ENCODE peak calls at places on chromosome 14, in seven cellular contexts. Q is A549, O is cardiac fibroblast, L is choroid plexus epithelial cell, K is transverse colon, R is uterus, P is fibroblast of villous mesenchyme. D is an unnamed sample.

GRCh38 chr14:79730911-79731310 is 480.4 kb downstream of the DIO2 start:
- DNase-seq in Q (no peak), O (no peak), L (peak), K (no peak), R (no peak), P (no peak), D (no peak)

GRCh38 chr14:104240426-104241157 is 102.2 kb downstream of the KIF26A start:
- DNase-seq in Q (no peak), O (no peak), L (no peak), K (peak), R (no peak), P (no peak), D (no peak)

GRCh38 chr14:76774471-76775158 is 13.3 kb downstream of the VASH1 start:
- DNase-seq in Q (no peak), O (no peak), L (no peak), K (no peak), R (no peak), P (no peak), D (no peak)

GRCh38 chr14:71322660-71323250 is 415.5 kb downstream of the PCNX1 start:
- DNase-seq in Q (no peak), O (peak), L (peak), K (no peak), R (no peak), P (peak), D (no peak)

GRCh38 chr14:103721334-103722120 is 5.9 kb downstream of the ZFYVE21 start:
- DNase-seq in Q (peak), O (peak), L (peak), K (no peak), R (no peak), P (no peak), D (peak)

GRCh38 chr14:72439707-72440106 is 454.2 kb downstream of the DPF3 start:
- DNase-seq in Q (no peak), O (no peak), L (no peak), K (no peak), R (no peak), P (no peak), D (no peak)

GRCh38 chr14:80264698-80265097 is 53.4 kb upstream of the DIO2 start:
- DNase-seq in Q (no peak), O (no peak), L (no peak), K (no peak), R (no peak), P (no peak), D (no peak)

GRCh38 chr14:33165144-33165925 is 226.7 kb downstream of the NPAS3 start:
- DNase-seq in Q (no peak), O (no peak), L (peak), K (no peak), R (no peak), P (peak), D (no peak)

GRCh38 chr14:104328607-104329006 is 190.2 kb downstream of the KIF26A start:
- DNase-seq in Q (no peak), O (no peak), L (no peak), K (no peak), R (no peak), P (no peak), D (no peak)

GRCh38 chr14:71139058-71139946 is 232.0 kb downstream of the PCNX1 start:
- DNase-seq in Q (peak), O (peak), L (peak), K (peak), R (no peak), P (peak), D (no peak)

DNA sequence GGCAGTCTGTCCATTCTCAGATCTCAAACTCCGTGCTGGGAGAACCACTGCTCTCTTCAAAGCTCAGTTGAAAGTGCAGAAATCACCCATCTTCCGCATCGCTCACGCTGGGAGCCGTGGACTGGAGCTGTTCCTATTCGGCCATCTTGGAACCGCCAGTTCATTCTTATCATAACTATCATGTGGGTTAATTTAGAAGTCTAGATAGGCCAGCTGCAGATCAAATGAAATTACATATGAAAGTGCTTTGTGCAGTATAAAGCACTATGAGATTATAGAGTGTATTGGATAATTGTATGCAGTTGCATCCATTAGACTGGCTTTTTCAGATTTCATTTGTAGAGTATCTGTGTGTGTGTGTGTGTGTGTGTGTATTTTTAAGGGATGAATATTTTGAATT is 57.8 kb downstream of the PRORP start:
- DNase-seq in Q (no peak), O (no peak), L (no peak), K (no peak), R (no peak), P (no peak), D (no peak)
- H3K4me3 ChIP-seq in Q (no peak), O (no peak), L (no peak), K (no peak), R (no peak), P (no peak), D (no peak)

DNA sequence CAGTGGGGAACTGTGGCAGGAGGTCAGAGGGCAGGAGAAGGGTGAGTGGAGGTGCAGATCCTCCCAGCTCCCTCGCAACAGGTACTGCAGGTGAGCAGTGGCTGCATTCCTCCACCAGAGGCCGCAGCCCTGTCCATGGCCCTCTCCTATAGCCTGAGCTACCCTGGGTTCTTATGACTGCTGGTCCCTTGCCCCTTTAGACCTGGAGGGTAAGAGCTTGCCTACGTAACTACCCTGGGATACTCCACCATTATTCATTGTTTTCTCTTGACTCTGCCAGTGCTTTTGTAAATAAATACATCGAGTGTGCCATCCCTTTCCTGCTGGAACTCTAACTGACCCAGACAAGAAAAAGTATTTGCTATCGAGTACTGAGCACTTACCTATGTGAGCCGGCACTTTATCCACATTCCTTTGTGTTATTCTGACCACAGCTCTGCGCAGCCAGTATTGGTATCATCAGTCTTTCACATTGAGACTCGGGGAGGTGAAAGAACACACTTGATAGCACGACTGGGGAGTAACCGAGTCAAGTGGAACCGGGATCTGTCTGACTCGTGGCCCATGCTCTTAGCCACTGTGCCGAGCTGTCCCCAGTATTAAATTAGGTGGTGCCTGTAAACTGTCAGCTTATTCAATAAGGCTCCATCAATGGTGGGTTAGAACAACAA is 38.5 kb downstream of the LTBP2 start:
- DNase-seq in Q (no peak), O (no peak), L (peak), K (no peak), R (no peak), P (no peak), D (no peak)
- TF ChIP-seq CTCF in Q (no peak), O (no peak), L (peak), K (no peak), R (no peak), P (no peak), D (peak)

GRCh38 chr14:100078216-100078780 is 13.1 kb downstream of the EVL start:
- DNase-seq in Q (no peak), O (no peak), L (no peak), K (no peak), R (no peak), P (peak), D (no peak)
- H3K4me3 ChIP-seq in Q (no peak), O (no peak), L (no peak), K (no peak), R (no peak), P (no peak), D (no peak)

GRCh38 chr14:92884410-92884809 is 38.5 kb upstream of the CHGA start:
- DNase-seq in Q (no peak), O (no peak), L (no peak), K (no peak), R (no peak), P (no peak), D (no peak)

GRCh38 chr14:92877757-92878431 is 45.1 kb upstream of the CHGA start:
- DNase-seq in Q (no peak), O (no peak), L (peak), K (no peak), R (peak), P (no peak), D (no peak)

GRCh38 chr14:92883066-92883465 is 39.9 kb upstream of the CHGA start:
- DNase-seq in Q (no peak), O (no peak), L (no peak), K (no peak), R (no peak), P (no peak), D (no peak)

GRCh38 chr14:92880351-92880750 is 42.6 kb upstream of the CHGA start:
- DNase-seq in Q (no peak), O (peak), L (peak), K (no peak), R (no peak), P (no peak), D (no peak)

GRCh38 chr14:92880851-92881250 is 42.1 kb upstream of the CHGA start:
- DNase-seq in Q (peak), O (peak), L (peak), K (no peak), R (no peak), P (peak), D (no peak)
- TF ChIP-seq CTCF in Q (peak), O (peak), L (peak), K (no peak), R (no peak), P (peak), D (peak)

GRCh38 chr14:41899416-41899815 is 292.7 kb downstream of the LRFN5 start:
- DNase-seq in Q (no peak), O (no peak), L (peak), K (no peak), R (no peak), P (peak), D (no peak)

DNA sequence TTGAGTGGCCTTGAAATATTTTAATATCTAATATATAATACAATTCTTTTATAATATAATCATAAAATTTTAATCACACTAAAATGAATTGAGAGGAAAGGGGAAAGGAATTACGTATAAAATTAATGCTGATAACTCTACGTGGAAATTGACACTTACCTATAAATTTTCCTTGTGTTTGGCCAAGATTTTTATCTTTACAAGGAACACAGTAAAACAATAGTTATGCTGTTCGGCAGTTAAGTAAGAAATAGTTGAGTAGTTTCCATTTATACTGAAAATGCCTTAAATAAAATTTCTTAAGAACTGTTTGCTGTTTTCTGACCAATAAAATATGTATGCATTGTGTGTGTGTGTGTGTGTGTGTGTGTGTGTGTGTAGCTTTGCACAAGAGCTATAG is 294.4 kb downstream of the LRFN5 start:
- DNase-seq in Q (no peak), O (no peak), L (no peak), K (no peak), R (no peak), P (no peak), D (no peak)
- H3K4me3 ChIP-seq in Q (no peak), O (no peak), L (no peak), K (no peak), R (no peak), P (no peak), D (no peak)

GRCh38 chr14:54742492-54743350 is 159.9 kb downstream of the GCH1 start:
- DNase-seq in Q (no peak), O (no peak), L (no peak), K (no peak), R (no peak), P (no peak), D (no peak)

GRCh38 chr14:54738009-54738408 is 164.6 kb downstream of the GCH1 start:
- DNase-seq in Q (no peak), O (no peak), L (no peak), K (no peak), R (no peak), P (no peak), D (no peak)

GRCh38 chr14:54743382-54743781 is 159.2 kb downstream of the GCH1 start:
- DNase-seq in Q (no peak), O (no peak), L (no peak), K (no peak), R (no peak), P (no peak), D (no peak)

GRCh38 chr14:54737132-54737711 is 165.4 kb downstream of the GCH1 start:
- DNase-seq in Q (no peak), O (peak), L (peak), K (no peak), R (no peak), P (peak), D (peak)

GRCh38 chr14:54739514-54739913 is 163.1 kb downstream of the GCH1 start:
- DNase-seq in Q (no peak), O (no peak), L (no peak), K (no peak), R (no peak), P (no peak), D (no peak)
- TF ChIP-seq CTCF in Q (no peak), O (no peak), L (no peak), K (no peak), R (no peak), P (no peak), D (no peak)

GRCh38 chr14:98993818-98994217 is 278.2 kb downstream of the BCL11B start:
- DNase-seq in Q (no peak), O (no peak), L (no peak), K (no peak), R (no peak), P (no peak), D (no peak)

GRCh38 chr14:98999901-99000300 is 272.1 kb downstream of the BCL11B start:
- DNase-seq in Q (no peak), O (no peak), L (no peak), K (no peak), R (no peak), P (no peak), D (no peak)

GRCh38 chr14:98997526-98998205 is 274.3 kb downstream of the BCL11B start:
- DNase-seq in Q (no peak), O (no peak), L (no peak), K (no peak), R (no peak), P (no peak), D (no peak)

GRCh38 chr14:98999345-98999744 is 272.7 kb downstream of the BCL11B start:
- DNase-seq in Q (no peak), O (no peak), L (no peak), K (no peak), R (no peak), P (no peak), D (no peak)

DNA sequence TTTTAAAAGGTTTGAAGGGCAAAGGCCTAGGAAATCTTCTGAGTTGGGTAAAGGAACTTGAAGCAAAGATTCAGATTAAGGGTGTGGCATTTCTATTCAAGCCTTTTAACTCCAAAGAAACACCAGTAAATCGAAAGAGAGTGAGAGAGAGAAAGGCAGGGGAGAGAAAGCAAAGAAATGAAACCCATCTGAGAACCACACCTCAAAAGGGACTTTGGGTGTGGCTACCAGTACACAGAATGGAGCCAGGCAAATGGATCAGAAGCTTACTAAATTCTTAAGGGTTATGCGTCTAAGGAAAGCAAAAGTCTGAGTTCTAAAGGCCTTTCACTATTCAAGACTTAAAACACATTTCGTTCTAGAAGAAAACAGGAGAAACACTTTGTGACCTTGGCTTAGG is 277.4 kb downstream of the BCL11B start:
- DNase-seq in Q (no peak), O (no peak), L (no peak), K (no peak), R (no peak), P (no peak), D (no peak)
- H3K4me3 ChIP-seq in Q (no peak), O (no peak), L (no peak), K (no peak), R (no peak), P (no peak), D (no peak)

D was measured in kidney epithelial cell.